ENCODE peak calls at places on chromosome 17, in seven cellular contexts. E is mammary epithelial cell, M is lower lobe of right lung, A is neuronal stem cell, R is mucosa of descending colon, T is tibial artery, B is small intestine. V is an unnamed sample.

GRCh38 chr17:37069087-37069486 is 120.3 kb downstream of the AATF start:
- DNase-seq in E (no peak), M (no peak), A (no peak), R (no peak), T (no peak), B (peak; percentile 81), V (no peak)

GRCh38 chr17:64635647-64636305 is 26.3 kb downstream of the SMURF2 start:
- DNase-seq in E (peak; percentile 52), M (no peak), A (no peak), R (no peak), T (no peak), B (no peak), V (no peak)

GRCh38 chr17:15281909-15282308 is 16.8 kb upstream of the PMP22 start:
- DNase-seq in E (no peak), M (no peak), A (no peak), R (no peak), T (no peak), B (no peak), V (no peak)

GRCh38 chr17:20071824-20072691 is 62.9 kb downstream of the SPECC1 start:
- DNase-seq in E (no peak), M (no peak), A (no peak), R (no peak), T (no peak), B (no peak), V (no peak)

GRCh38 chr17:79018045-79018695 is 5.8 kb upstream of the C1QTNF1 start:
- DNase-seq in E (no peak), M (peak; percentile 70), A (no peak), R (no peak), T (peak; percentile 33), B (no peak), V (peak; percentile 4)

GRCh38 chr17:31096106-31096436 is 1.3 kb downstream of the NF1 start:
- DNase-seq in E (no peak), M (no peak), A (peak; percentile 35), R (no peak), T (no peak), B (no peak), V (no peak)

GRCh38 chr17:19354123-19354522 is 8.4 kb downstream of the B9D1 start:
- DNase-seq in E (peak; percentile 64), M (no peak), A (no peak), R (no peak), T (no peak), B (no peak), V (no peak)

GRCh38 chr17:55778389-55779118 is 27.7 kb downstream of the PCTP start:
- DNase-seq in E (no peak), M (no peak), A (no peak), R (no peak), T (no peak), B (no peak), V (no peak)

GRCh38 chr17:64781394-64781793 is 119.3 kb upstream of the SMURF2 start:
- DNase-seq in E (peak; percentile 42), M (peak; percentile 90), A (no peak), R (peak; percentile 88), T (peak; percentile 79), B (peak; percentile 50), V (peak; percentile 86)

GRCh38 chr17:16488572-16488997 is 3.4 kb downstream of the LRRC75A start:
- DNase-seq in E (no peak), M (no peak), A (no peak), R (peak; percentile 71), T (no peak), B (peak; percentile 94), V (peak; percentile 80)

GRCh38 chr17:72423718-72424117 is 302.9 kb downstream of the SOX9 start:
- DNase-seq in E (no peak), M (no peak), A (no peak), R (no peak), T (no peak), B (no peak), V (no peak)

GRCh38 chr17:74176546-74177001 is 26.9 kb upstream of the RPL38 start:
- DNase-seq in E (peak; percentile 52), M (peak; percentile 58), A (peak; percentile 63), R (no peak), T (no peak), B (peak; percentile 57), V (peak; percentile 74)

GRCh38 chr17:14270508-14270907 is 30.4 kb upstream of the HS3ST3B1 start:
- DNase-seq in E (no peak), M (no peak), A (no peak), R (no peak), T (no peak), B (no peak), V (no peak)

GRCh38 chr17:31492880-31493655 is 101.6 kb downstream of the RAB11FIP4 start:
- DNase-seq in E (no peak), M (peak; percentile 87), A (no peak), R (peak; percentile 77), T (no peak), B (no peak), V (no peak)

GRCh38 chr17:79075433-79075805 is 795 bp downstream of the ENGASE start:
- DNase-seq in E (no peak), M (no peak), A (no peak), R (no peak), T (no peak), B (peak; percentile 28), V (no peak)

GRCh38 chr17:44623070-44623725 is 33.1 kb upstream of the MEIOC start:
- DNase-seq in E (no peak), M (no peak), A (no peak), R (no peak), T (no peak), B (no peak), V (no peak)

GRCh38 chr17:79837888-79838540 is 1.2 kb downstream of the CBX4 start:
- DNase-seq in E (no peak), M (no peak), A (no peak), R (peak; percentile 74), T (no peak), B (peak; percentile 41), V (peak; percentile 22)

GRCh38 chr17:48998557-48999440 is 1.6 kb downstream of the IGF2BP1 start:
- DNase-seq in E (no peak), M (no peak), A (no peak), R (no peak), T (no peak), B (no peak), V (no peak)

GRCh38 chr17:61397086-61397842 is 2.4 kb upstream of the TBX2 start:
- DNase-seq in E (no peak), M (peak; percentile 46), A (no peak), R (peak; percentile 49), T (peak; percentile 75), B (no peak), V (peak; percentile 74)

GRCh38 chr17:50631908-50632571 is 2.6 kb upstream of the ABCC3 start:
- DNase-seq in E (peak; percentile 37), M (no peak), A (no peak), R (peak; percentile 8), T (no peak), B (no peak), V (no peak)

GRCh38 chr17:59684967-59685366 is 22.3 kb downstream of the PTRH2 start:
- DNase-seq in E (no peak), M (no peak), A (no peak), R (no peak), T (no peak), B (no peak), V (no peak)

GRCh38 chr17:60590075-60590474 is 9.9 kb upstream of the PPM1D start:
- DNase-seq in E (no peak), M (no peak), A (no peak), R (no peak), T (no peak), B (no peak), V (no peak)

GRCh38 chr17:17540935-17541639 is 44.9 kb upstream of the RASD1 start:
- DNase-seq in E (no peak), M (no peak), A (no peak), R (no peak), T (no peak), B (no peak), V (peak; percentile 5)
- H3K4me3 ChIP-seq in E (no peak overlapping the region), M (no peak overlapping the region), A (no peak overlapping the region), R (no peak overlapping the region), T (no peak overlapping the region), B (no peak overlapping the region), V (no peak overlapping the region)

GRCh38 chr17:27083408-27084185 is 210.3 kb upstream of the WSB1 start:
- DNase-seq in E (no peak), M (no peak), A (no peak), R (no peak), T (no peak), B (no peak), V (no peak)

GRCh38 chr17:27082775-27083154 is 211.1 kb upstream of the WSB1 start:
- DNase-seq in E (no peak), M (no peak), A (no peak), R (no peak), T (no peak), B (no peak), V (no peak)

GRCh38 chr17:27087935-27088766 is 205.8 kb upstream of the WSB1 start:
- DNase-seq in E (no peak), M (no peak), A (no peak), R (no peak), T (no peak), B (no peak), V (no peak)

GRCh38 chr17:27086526-27086925 is 207.4 kb upstream of the WSB1 start:
- DNase-seq in E (no peak), M (no peak), A (no peak), R (no peak), T (no peak), B (no peak), V (no peak)

GRCh38 chr17:27085517-27085916 is 208.4 kb upstream of the WSB1 start:
- DNase-seq in E (no peak), M (no peak), A (no peak), R (no peak), T (no peak), B (no peak), V (no peak)
- H3K9me3 ChIP-seq in E (peaks cover 7% of the 10 kb centered on the region), M (no peaks in the 10 kb centered on the region), A (peaks cover 30% of the 10 kb centered on the region), R (peaks cover 8% of the 10 kb centered on the region), T (no peaks in the 10 kb centered on the region), B (no peaks in the 10 kb centered on the region), V (no peaks in the 10 kb centered on the region)

GRCh38 chr17:77735051-77735340 is 223.5 kb upstream of the TNRC6C start:
- DNase-seq in E (no peak), M (no peak), A (no peak), R (no peak), T (peak; percentile 73), B (no peak), V (no peak)
- H3K4me3 ChIP-seq in E (no peak overlapping the region), M (no peak overlapping the region), A (no peak overlapping the region), R (no peak overlapping the region), T (peak overlapping the region; percentile 41), B (no peak overlapping the region), V (no peak overlapping the region)

DNA sequence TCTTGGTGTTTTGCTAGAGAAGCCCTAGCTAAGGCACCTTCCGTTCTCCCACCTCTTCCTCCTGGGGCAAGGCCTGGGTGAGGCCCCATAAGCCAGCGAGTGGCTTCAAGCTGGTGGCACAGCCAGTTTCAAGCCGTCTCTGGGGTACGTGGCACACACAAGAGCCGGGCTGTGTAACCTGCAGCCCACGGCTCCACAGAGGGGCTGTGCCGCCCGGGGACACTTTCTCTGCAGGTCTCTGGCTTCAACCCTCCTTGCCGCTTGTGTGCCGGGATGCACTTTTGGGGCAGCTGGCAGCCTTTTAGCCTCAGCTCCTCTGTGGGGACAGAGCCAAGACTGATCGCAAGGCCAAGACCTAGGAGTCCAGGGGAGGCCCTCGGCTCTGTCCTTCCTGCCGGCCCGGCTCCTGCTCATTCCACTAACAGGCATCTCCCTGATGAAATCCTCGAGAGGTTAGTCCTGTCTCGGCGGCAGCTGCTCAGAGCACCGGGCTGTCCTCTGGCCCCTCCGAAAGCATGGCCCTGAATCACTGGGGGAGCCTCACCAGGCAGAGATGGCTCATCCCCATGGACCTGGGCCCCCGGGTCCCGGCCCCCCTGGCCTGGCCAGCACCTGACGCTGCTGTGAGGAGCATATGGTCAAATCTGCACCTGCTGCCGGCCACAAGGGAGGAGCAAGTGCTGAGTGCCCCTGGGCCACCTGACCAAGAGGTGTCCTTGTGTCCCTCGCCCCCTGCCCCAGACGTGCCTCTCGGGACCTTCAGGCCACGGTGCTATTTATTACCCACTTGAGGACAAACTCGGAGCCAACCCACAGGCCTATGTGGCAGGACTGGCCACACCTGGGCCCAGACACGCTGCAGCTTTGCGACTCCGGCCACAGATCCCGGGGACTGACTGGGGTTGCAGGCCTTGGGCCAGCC is 98.5 kb downstream of the METRNL start:
- DNase-seq in E (no peak), M (peak; percentile 45), A (no peak), R (peak; percentile 43), T (no peak), B (no peak), V (no peak)
- H3K9me3 ChIP-seq in E (no peaks in the 10 kb centered on the region), M (no peaks in the 10 kb centered on the region), A (peaks cover 29% of the 10 kb centered on the region), R (no peaks in the 10 kb centered on the region), T (no peaks in the 10 kb centered on the region), B (no peaks in the 10 kb centered on the region), V (no peaks in the 10 kb centered on the region)